ENCODE peak calls at places on chromosomes 16 and 17, in eight cellular contexts. C is activated gamma-delta T cell treated with anti-CD3 and anti-CD28 coated beads, Interleukin-2, amount 50 U/mL, for 16 hours; Q is mesothelial cell of epicardium; B is transverse colon; K is SK-N-SH; T is GM20000; A is right atrium auricular region; M is Peyer's patch. J is an unnamed sample.

GRCh38 chr16:81315271-81316175 is 761 bp downstream of the GAN start:
- DNase-seq in C (peak), A (peak), M (peak), Q (peak), K (peak), B (peak), T (peak), J (peak)

GRCh38 chr17:65589321-65589720 is 27.9 kb upstream of the AXIN2 start:
- DNase-seq in C (no peak), Q (no peak), T (no peak), A (no peak), M (no peak), K (no peak), B (no peak), J (no peak)

GRCh38 chr17:30716461-30717289 is 107.8 kb downstream of the CRLF3 start:
- DNase-seq in C (no peak), B (no peak), Q (no peak), T (no peak), K (peak), M (no peak), A (no peak), J (peak)

GRCh38 chr17:75152971-75153853 is 1.1 kb downstream of the JPT1 start:
- DNase-seq in Q (peak), T (peak), B (peak), M (peak), C (no peak), A (no peak), K (peak), J (peak)

GRCh38 chr17:76075364-76076099 is 951 bp downstream of the GALR2 start:
- DNase-seq in Q (no peak), K (peak), T (peak), C (no peak), B (no peak), M (no peak), A (no peak), J (no peak)

GRCh38 chr17:82092094-82092586 is 5.9 kb downstream of the FASN start:
- DNase-seq in T (no peak), A (no peak), Q (no peak), C (no peak), B (no peak), M (no peak), K (no peak), J (no peak)

GRCh38 chr17:40313660-40314556 is 4.9 kb downstream of the RARA start:
- DNase-seq in M (no peak), Q (no peak), K (no peak), T (no peak), C (no peak), B (no peak), A (no peak), J (no peak)

GRCh38 chr16:31329671-31330552 is 25.1 kb upstream of the ITGAX start:
- DNase-seq in T (no peak), M (no peak), B (no peak), K (no peak), A (no peak), C (no peak), Q (no peak), J (no peak)

GRCh38 chr16:16071631-16072244 is 122.3 kb downstream of the ABCC1 start:
- DNase-seq in B (no peak), T (no peak), Q (no peak), M (no peak), K (no peak), C (no peak), A (no peak), J (no peak)

GRCh38 chr16:53950677-53951076 is 246.7 kb downstream of the FTO start:
- DNase-seq in C (no peak), A (no peak), K (no peak), T (no peak), M (no peak), B (no peak), Q (no peak), J (no peak)

GRCh38 chr17:69997332-69997731 is 77.7 kb upstream of the KCNJ16 start:
- DNase-seq in M (no peak), Q (no peak), C (no peak), A (no peak), T (no peak), B (no peak), K (no peak), J (no peak)

GRCh38 chr17:6654816-6655731 is 3.5 kb downstream of the C17orf100 start:
- DNase-seq in B (peak), M (no peak), T (no peak), Q (peak), K (no peak), A (no peak), C (no peak), J (peak)

GRCh38 chr17:62678214-62678919 is 50.9 kb downstream of the MRC2 start:
- DNase-seq in T (no peak), K (peak), M (no peak), Q (no peak), C (no peak), B (no peak), A (no peak), J (no peak)

GRCh38 chr17:12362853-12363252 is 302.8 kb upstream of the MYOCD start:
- DNase-seq in B (no peak), M (no peak), Q (no peak), A (no peak), K (no peak), T (no peak), C (no peak), J (no peak)

GRCh38 chr17:65557349-65558310 is 3.8 kb downstream of the AXIN2 start:
- DNase-seq in M (no peak), A (no peak), K (no peak), B (no peak), Q (no peak), T (no peak), C (no peak), J (no peak)

GRCh38 chr16:84277244-84277823 is 17.3 kb upstream of the WFDC1 start:
- DNase-seq in T (peak), B (peak), Q (peak), M (peak), A (peak), K (peak), C (peak), J (peak)

GRCh38 chr16:52123063-52123839 is 423.7 kb downstream of the TOX3 start:
- DNase-seq in C (no peak), K (no peak), A (no peak), T (no peak), Q (no peak), B (no peak), M (no peak), J (no peak)

GRCh38 chr17:1834378-1835149 is 4.8 kb downstream of the RPA1 start:
- DNase-seq in K (no peak), A (no peak), B (no peak), T (peak), M (no peak), Q (no peak), C (no peak), J (no peak)

GRCh38 chr16:10385725-10386516 is at the start of gene ATF7IP2:
- DNase-seq in B (peak), Q (peak), A (peak), K (peak), T (peak), M (peak), C (peak), J (peak)

GRCh38 chr16:66406534-66407368 is 20.3 kb upstream of the BEAN1 start:
- DNase-seq in C (peak), K (peak), M (peak), A (peak), B (peak), Q (peak), T (peak), J (peak)

GRCh38 chr16:78638371-78638770 is 538.9 kb downstream of the WWOX start:
- DNase-seq in C (no peak), T (no peak), B (no peak), A (no peak), Q (no peak), M (no peak), K (peak), J (no peak)

GRCh38 chr17:57861000-57861736 is 11.3 kb upstream of the MRPS23 start:
- DNase-seq in K (peak), T (no peak), B (peak), C (no peak), A (no peak), Q (no peak), M (peak), J (peak)

GRCh38 chr16:68257906-68258800 is 6.2 kb upstream of the SLC7A6 start:
- DNase-seq in C (no peak), A (no peak), Q (no peak), M (peak), B (peak), K (no peak), T (no peak), J (no peak)

GRCh38 chr16:89502319-89502843 is 5.8 kb upstream of the SPG7 start:
- DNase-seq in B (peak), T (no peak), K (no peak), A (no peak), Q (no peak), M (no peak), C (no peak), J (no peak)

GRCh38 chr16:27681681-27682080 is 131.7 kb downstream of the KATNIP start:
- DNase-seq in B (no peak), K (no peak), A (no peak), Q (no peak), T (no peak), C (no peak), M (no peak), J (no peak)

J was measured in head of caudate nucleus.